ENCODE peak calls at places on chromosome 16, in nine cellular contexts. W, B, S, R, C, D, N, K and M are unnamed samples.

GRCh38 chr16:54430491-54431030 is 144.0 kb upstream of the IRX3 start:
- DNase-seq in D (peak), N (no peak), W (peak), S (no peak), R (no peak), K (no peak), B (no peak), C (no peak), M (no peak)

GRCh38 chr16:88930716-88931115 is 46.3 kb downstream of the CBFA2T3 start:
- DNase-seq in S (no peak), N (no peak), B (no peak), K (no peak), D (no peak), W (no peak), R (no peak), C (no peak), M (no peak)

GRCh38 chr16:77289331-77289809 is 90.2 kb downstream of the SYCE1L start:
- DNase-seq in S (no peak), K (no peak), D (peak), W (peak), C (no peak), N (no peak), B (no peak), R (no peak), M (peak)

GRCh38 chr16:3054965-3055733 is 8.8 kb downstream of the MMP25 start:
- DNase-seq in N (no peak), D (no peak), B (no peak), S (no peak), W (no peak), R (no peak), K (peak), C (no peak), M (no peak)

GRCh38 chr16:628321-629061 is 2.3 kb upstream of the WFIKKN1 start:
- DNase-seq in N (no peak), R (no peak), C (no peak), K (no peak), S (no peak), B (no peak), D (no peak), W (no peak), M (no peak)

GRCh38 chr16:66930189-66930588 is 4.0 kb downstream of the CIAO2B start:
- DNase-seq in W (peak), D (peak), S (no peak), K (no peak), B (no peak), R (no peak), C (peak), N (no peak), M (peak)

GRCh38 chr16:26645629-26646028 is 421.1 kb upstream of the C16orf82 start:
- DNase-seq in W (no peak), K (peak), S (no peak), C (no peak), D (peak), N (peak), B (no peak), R (no peak), M (no peak)

GRCh38 chr16:50196736-50197135 is 43.6 kb downstream of the TENT4B start:
- DNase-seq in K (peak), C (no peak), W (peak), S (no peak), N (no peak), B (no peak), R (no peak), D (peak), M (peak)

GRCh38 chr16:68247400-68247799 is 2.2 kb downstream of the PLA2G15 start:
- DNase-seq in S (no peak), R (no peak), C (no peak), K (no peak), W (no peak), B (no peak), D (no peak), N (no peak), M (no peak)

GRCh38 chr16:85235988-85236831 is 123.9 kb upstream of the CIBAR2 start:
- DNase-seq in B (no peak), C (peak), W (no peak), K (peak), D (peak), S (no peak), N (no peak), R (no peak), M (no peak)
- H3K4me3 ChIP-seq in B (peak), C (peak), W (peak), K (peak), D (peak), S (no peak), N (peak), R (peak), M (no peak)

DNA sequence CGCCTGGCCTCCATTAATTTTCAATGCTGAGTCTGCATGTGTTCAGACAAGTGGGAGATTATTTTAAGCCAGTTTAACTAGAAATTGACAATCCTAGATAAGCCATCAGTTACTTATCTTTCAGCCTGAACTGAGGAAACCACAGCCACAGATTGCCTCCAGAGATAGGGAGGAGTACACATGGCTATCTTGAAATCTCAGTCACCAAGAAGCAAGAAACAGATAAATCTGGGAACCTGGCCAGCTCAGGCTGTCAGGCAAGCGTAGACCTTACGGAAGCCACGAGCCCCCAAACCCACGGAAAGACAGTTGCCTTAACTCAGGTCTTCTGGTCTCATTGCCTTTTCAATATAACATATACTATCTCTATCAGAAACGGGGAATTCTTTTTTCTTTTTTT is 2.0 kb upstream of the GLG1 start:
- DNase-seq in R (no peak), B (no peak), K (no peak), D (no peak), N (no peak), C (no peak), S (no peak), W (no peak), M (no peak)
- TF ChIP-seq CTCF in R (no peak), B (no peak), K (no peak), D (no peak), N (no peak), C (no peak), S (no peak), W (no peak), M (no peak)

GRCh38 chr16:81096715-81097208 is 567 bp upstream of the GCSH start:
- DNase-seq in D (no peak), R (no peak), K (no peak), C (peak), W (no peak), N (no peak), B (no peak), S (no peak), M (no peak)
- H3K4me3 ChIP-seq in D (peak), R (peak), K (peak), C (peak), W (peak), N (peak), B (peak), S (peak), M (peak)

DNA sequence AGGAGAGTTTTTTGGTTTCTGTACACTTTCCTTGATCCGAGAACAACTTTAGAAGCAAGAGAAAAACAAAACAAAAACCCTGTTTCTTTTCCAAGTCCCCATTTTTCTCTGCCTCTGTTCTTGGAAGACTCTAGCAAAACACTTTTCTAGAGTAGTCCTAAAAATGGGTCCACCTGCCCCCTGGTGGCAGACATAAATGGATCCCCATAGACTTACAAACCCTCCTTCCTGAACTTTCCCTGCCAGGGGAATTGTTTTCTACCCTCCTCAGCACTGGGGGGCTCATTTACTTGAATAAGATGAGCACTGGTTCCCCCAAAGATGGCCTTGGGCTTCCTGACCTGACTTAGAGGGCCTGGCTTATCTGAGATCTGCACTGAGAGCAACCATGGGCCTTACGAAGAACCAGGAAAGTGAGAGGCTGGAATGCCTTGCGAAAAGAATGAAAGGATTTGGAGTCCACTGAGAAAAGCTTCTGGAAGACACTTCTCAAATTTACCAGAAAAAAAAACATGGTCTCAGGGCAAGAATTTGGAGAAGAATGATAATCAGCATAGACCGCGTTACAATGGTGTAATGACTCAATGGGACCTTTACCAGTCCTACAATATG is 48.0 kb upstream of the CDYL2 start:
- DNase-seq in S (no peak), D (peak), W (peak), R (no peak), B (no peak), C (peak), K (peak), N (no peak), M (peak)
- TF ChIP-seq CTCF in S (no peak), D (peak), W (peak), R (peak), B (peak), C (peak), K (peak), N (peak), M (peak)

GRCh38 chr16:84183572-84183875 is 3.3 kb downstream of the TAF1C start:
- DNase-seq in R (no peak), B (no peak), S (no peak), W (no peak), D (no peak), K (no peak), C (no peak), N (no peak), M (no peak)

GRCh38 chr16:84182680-84183571 is 3.9 kb downstream of the TAF1C start:
- DNase-seq in D (no peak), B (no peak), N (no peak), S (no peak), K (no peak), W (no peak), C (no peak), R (no peak), M (no peak)

GRCh38 chr16:84183911-84184310 is 2.9 kb downstream of the TAF1C start:
- DNase-seq in S (no peak), C (no peak), N (no peak), D (no peak), K (no peak), B (no peak), R (no peak), W (no peak), M (peak)

GRCh38 chr16:84184775-84185174 is 2.1 kb downstream of the TAF1C start:
- DNase-seq in W (no peak), N (no peak), C (no peak), D (no peak), R (no peak), B (no peak), S (no peak), K (no peak), M (no peak)

DNA sequence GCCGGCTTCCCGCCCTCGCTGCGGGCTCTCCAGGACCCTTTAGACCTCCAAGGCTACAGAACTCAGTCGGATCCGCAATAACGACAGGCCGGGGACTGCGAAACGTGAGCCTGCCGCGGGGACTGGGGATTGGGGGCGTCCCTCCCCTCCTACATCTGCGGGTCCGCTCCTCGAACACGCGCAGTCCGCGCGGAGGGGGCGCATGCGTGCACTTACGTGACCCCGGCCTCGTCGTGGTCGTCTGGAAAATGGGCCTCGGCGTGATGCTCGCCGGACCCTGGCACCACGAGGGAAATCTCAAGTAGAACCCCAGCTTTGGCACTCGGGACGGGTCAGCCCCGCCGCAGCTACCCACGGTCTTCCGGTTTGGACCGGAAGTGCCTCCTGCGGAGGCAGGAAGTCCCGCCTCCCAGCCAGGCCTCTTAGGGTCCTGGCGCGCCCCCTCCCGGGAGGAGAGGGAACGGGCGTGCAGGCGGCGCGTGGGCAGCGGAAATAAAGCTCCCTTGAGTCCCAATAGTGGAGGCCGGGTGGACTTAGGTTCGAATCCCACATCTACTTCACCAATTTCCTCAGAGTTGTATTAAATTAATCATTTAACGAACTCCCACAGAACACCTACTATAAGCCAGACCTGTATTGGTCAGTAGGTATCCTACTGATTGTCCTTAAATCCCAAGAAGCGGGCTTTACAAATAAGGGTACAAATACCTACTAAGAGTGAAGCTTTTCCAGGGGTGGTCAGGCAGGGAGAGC is at the start of gene TAF1C:
- DNase-seq in W (peak), K (peak), S (peak), N (peak), D (peak), B (peak), C (peak), R (peak), M (peak)
- H3K4me3 ChIP-seq in W (peak), K (peak), S (peak), N (peak), D (peak), B (peak), C (peak), R (peak), M (peak)

DNA sequence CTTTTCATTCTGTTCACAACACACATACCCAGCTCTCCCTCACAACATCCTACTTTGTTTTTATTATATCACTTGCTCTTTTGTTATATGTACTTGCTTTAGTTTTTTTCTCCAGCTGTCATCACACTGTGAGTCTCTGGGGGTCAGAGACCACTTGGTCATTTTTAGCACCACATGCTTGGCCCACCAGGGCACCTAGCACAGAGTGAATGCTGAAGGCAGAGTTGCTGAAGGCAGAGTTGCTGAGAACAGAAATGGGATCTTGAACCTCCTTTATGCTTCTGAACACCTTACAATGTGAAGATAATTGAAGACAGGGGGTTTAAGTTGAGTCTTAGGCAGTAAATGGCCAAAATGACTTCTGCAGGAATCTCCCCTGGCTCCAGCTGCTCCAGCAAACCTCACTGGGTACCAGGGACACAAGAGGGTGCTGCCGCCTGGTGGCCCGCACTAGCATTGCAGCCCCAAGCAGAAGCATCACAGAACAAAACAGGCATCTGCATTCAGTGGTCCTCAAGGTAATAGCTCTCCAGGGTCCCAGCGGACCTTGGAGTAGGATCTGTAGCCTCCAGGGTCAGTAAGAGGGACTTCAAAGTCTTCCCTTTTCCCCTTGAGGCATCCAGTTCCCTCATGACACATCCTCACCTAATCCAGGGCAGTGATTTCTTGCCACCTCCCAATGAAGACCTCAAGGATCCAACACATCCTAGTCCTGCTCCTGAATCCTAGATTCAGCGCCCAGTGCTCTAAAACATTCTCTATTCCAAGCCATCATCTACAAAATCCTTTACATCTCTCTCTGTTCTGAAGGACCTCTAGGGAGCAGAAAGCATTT is 1972.6 kb downstream of the TP53TG3F start:
- DNase-seq in C (no peak), K (peak), S (no peak), N (no peak), B (no peak), R (no peak), W (no peak), D (no peak), M (peak)
- TF ChIP-seq CTCF in C (no peak), K (peak), S (peak), N (peak), B (peak), R (peak), W (peak), D (peak), M (peak)

GRCh38 chr16:7394936-7395335 is 62.3 kb downstream of the RBFOX1 start:
- DNase-seq in B (no peak), S (no peak), D (no peak), R (no peak), N (no peak), K (no peak), W (no peak), C (no peak), M (no peak)
- H3K4me3 ChIP-seq in B (no peak), S (no peak), D (no peak), R (no peak), N (no peak), K (no peak), W (no peak), C (no peak), M (no peak)

GRCh38 chr16:58464916-58465731 is 34.8 kb upstream of the NDRG4 start:
- DNase-seq in B (no peak), R (no peak), C (no peak), N (no peak), S (no peak), K (no peak), D (no peak), W (no peak), M (no peak)
- TF ChIP-seq CTCF in B (no peak), R (no peak), C (no peak), N (peak), S (no peak), K (no peak), D (peak), W (no peak), M (no peak)

GRCh38 chr16:81478876-81479496 is 34.4 kb downstream of the CMIP start:
- DNase-seq in S (peak), C (peak), D (peak), R (no peak), K (peak), B (no peak), N (no peak), W (no peak), M (no peak)
- H3K4me3 ChIP-seq in S (no peak), C (no peak), D (no peak), R (no peak), K (peak), B (no peak), N (no peak), W (no peak), M (no peak)

DNA sequence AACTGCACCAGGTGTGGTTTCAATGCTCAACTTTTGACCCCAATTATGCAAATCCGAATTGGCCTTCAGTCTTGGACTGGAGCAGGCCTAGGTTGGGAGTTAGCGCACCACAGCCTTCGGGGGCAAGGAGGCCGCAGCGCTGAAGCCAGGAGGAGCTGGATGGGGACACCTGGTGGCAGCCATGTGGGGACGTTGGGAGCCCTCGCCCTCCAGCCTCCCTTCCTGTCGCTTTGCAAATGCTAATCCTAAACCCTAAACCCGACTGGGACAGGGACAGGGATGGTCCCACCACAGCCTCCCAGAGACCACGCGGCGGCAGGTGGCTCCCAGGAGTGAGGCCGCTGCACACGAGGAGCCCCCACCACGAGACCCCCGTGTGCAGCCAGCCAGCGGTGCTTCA is 58.7 kb downstream of the KLHDC4 start:
- DNase-seq in B (no peak), R (no peak), S (no peak), W (no peak), K (no peak), N (no peak), D (no peak), C (no peak), M (no peak)
- TF ChIP-seq CTCF in B (no peak), R (no peak), S (no peak), W (no peak), K (no peak), N (no peak), D (no peak), C (no peak), M (no peak)